ENCODE peak calls at places on chromosomes 1 and 21, in four cellular contexts. M, O, B and V are unnamed samples. For H3K27me3, the result is how much of the 10 kb centered on the place peaks cover.

GRCh38 chr1:180247580-180247979 is 17.5 kb downstream of the LHX4 start:
- DNase-seq in O (no peak), B (no peak), M (no peak), V (no peak)

GRCh38 chr1:4126731-4127594 is 226.9 kb upstream of the C1orf174 start:
- DNase-seq in B (no peak), M (no peak), O (no peak), V (no peak)

GRCh38 chr1:76066390-76066789 is 8.2 kb upstream of the ST6GALNAC3 start:
- DNase-seq in M (peak), O (no peak), B (no peak), V (no peak)

GRCh38 chr1:105591681-105592080 is 1464.8 kb upstream of the PRMT6 start:
- DNase-seq in M (no peak), B (no peak), O (no peak), V (no peak)

GRCh38 chr21:39595465-39595864 is 17.3 kb upstream of the B3GALT5 start:
- DNase-seq in O (no peak), M (no peak), B (no peak), V (no peak)

GRCh38 chr1:109214695-109215623 is 1.2 kb downstream of the SARS1 start:
- DNase-seq in O (no peak), B (peak), M (peak), V (no peak)

GRCh38 chr21:26595971-26596370 is 22.9 kb upstream of the CYYR1 start:
- DNase-seq in B (no peak), O (no peak), M (no peak), V (no peak)

GRCh38 chr1:238898856-238899255 is 487.5 kb upstream of the CHRM3 start:
- DNase-seq in O (no peak), B (no peak), M (no peak), V (no peak)

GRCh38 chr1:7408771-7409150 is 362.3 kb upstream of the VAMP3 start:
- DNase-seq in O (no peak), M (no peak), B (no peak), V (no peak)

GRCh38 chr1:111717450-111717849 is 21.7 kb downstream of the INKA2 start:
- DNase-seq in M (no peak), O (no peak), B (no peak), V (no peak)

GRCh38 chr1:242025681-242026080 is 26.8 kb upstream of the MAP1LC3C start:
- DNase-seq in M (no peak), B (no peak), O (no peak), V (no peak)

GRCh38 chr1:156809281-156809680 is 7.4 kb downstream of the SH2D2A start:
- DNase-seq in M (no peak), B (peak), O (no peak), V (no peak)

GRCh38 chr1:66729130-66729922 is 22.9 kb upstream of the DYNLT5 start:
- DNase-seq in B (no peak), O (no peak), M (no peak), V (no peak)

GRCh38 chr21:28016571-28016970 is 976.1 kb downstream of the LTN1 start:
- DNase-seq in M (no peak), O (no peak), B (no peak), V (no peak)

GRCh38 chr1:164664127-164664526 is 105.1 kb downstream of the PBX1 start:
- DNase-seq in O (no peak), B (no peak), M (no peak), V (no peak)

GRCh38 chr1:31762726-31763670 is 1.1 kb downstream of the ADGRB2 start:
- DNase-seq in B (peak), M (peak), O (peak), V (peak)

GRCh38 chr21:35792569-35792968 is 267.8 kb downstream of the SETD4 start:
- DNase-seq in O (no peak), M (no peak), B (no peak), V (no peak)

GRCh38 chr21:14677639-14678179 is 131.6 kb upstream of the SAMSN1 start:
- DNase-seq in B (no peak), O (no peak), M (no peak), V (no peak)

GRCh38 chr21:33951276-33952178 is 35.9 kb upstream of the ATP5PO start:
- DNase-seq in O (no peak), B (no peak), M (no peak), V (no peak)

GRCh38 chr1:115218034-115218405 is 120.0 kb downstream of the NGF start:
- DNase-seq in O (no peak), B (no peak), M (peak), V (no peak)

GRCh38 chr1:158118713-158119402 is 61.8 kb upstream of the CD1D start:
- DNase-seq in B (no peak), O (no peak), M (no peak), V (no peak)

GRCh38 chr1:203660069-203660468 is 33.4 kb downstream of the ATP2B4 start:
- DNase-seq in B (no peak), O (no peak), M (no peak), V (no peak)

GRCh38 chr21:42650033-42650370 is 3.4 kb upstream of the PDE9A start:
- DNase-seq in M (no peak), O (no peak), B (no peak), V (no peak)

GRCh38 chr1:152398812-152399698 is 15.0 kb downstream of the CRNN start:
- DNase-seq in B (no peak), M (no peak), O (no peak), V (no peak)

GRCh38 chr1:168714012-168714411 is 15.0 kb downstream of the DPT start:
- DNase-seq in B (no peak), O (no peak), M (no peak), V (no peak)

GRCh38 chr1:225770586-225771248 is 6.9 kb upstream of the SRP9 start:
- DNase-seq in O (no peak), M (no peak), B (no peak), V (no peak)

GRCh38 chr1:230425252-230426061 is 675 bp downstream of the PGBD5 start:
- DNase-seq in B (peak), M (no peak), O (no peak), V (no peak)

GRCh38 chr1:225691861-225692516 is 39.1 kb upstream of the ENAH start:
- DNase-seq in M (peak), B (no peak), O (no peak), V (no peak)

GRCh38 chr1:3011127-3011526 is 10.1 kb upstream of the ACTRT2 start:
- DNase-seq in M (no peak), O (no peak), B (no peak), V (no peak)

GRCh38 chr1:2405588-2406295 is 6.6 kb downstream of the PEX10 start:
- DNase-seq in M (no peak), O (no peak), B (no peak), V (no peak)

GRCh38 chr1:28966617-28967016 is 52.2 kb downstream of the EPB41 start:
- DNase-seq in O (no peak), B (no peak), M (no peak), V (no peak)

GRCh38 chr1:28976254-28976653 is 61.9 kb downstream of the EPB41 start:
- DNase-seq in O (no peak), M (no peak), B (no peak), V (no peak)

GRCh38 chr1:28973850-28974841 is 59.8 kb downstream of the EPB41 start:
- DNase-seq in M (peak), O (no peak), B (peak), V (no peak)

GRCh38 chr1:28971980-28972771 is 57.8 kb downstream of the EPB41 start:
- DNase-seq in O (no peak), B (no peak), M (peak), V (no peak)
- H3K27ac ChIP-seq in O (no peak), B (peak), M (peak), V (no peak)

GRCh38 chr1:19045898-19046889 is 89.7 kb upstream of the IFFO2 start:
- DNase-seq in M (no peak), O (no peak), B (peak), V (no peak)
- H3K27me3 ChIP-seq in M (under half), O (under half), B (under half), V (under half)

GRCh38 chr1:12197483-12197880 is 30.7 kb downstream of the TNFRSF1B start:
- DNase-seq in M (no peak), B (no peak), O (no peak), V (no peak)

GRCh38 chr1:12195416-12195815 is 28.6 kb downstream of the TNFRSF1B start:
- DNase-seq in O (no peak), B (no peak), M (no peak), V (no peak)

GRCh38 chr1:12191242-12192032 is 24.6 kb downstream of the TNFRSF1B start:
- DNase-seq in B (no peak), M (no peak), O (no peak), V (no peak)

GRCh38 chr1:12196641-12197482 is 30.1 kb downstream of the TNFRSF1B start:
- DNase-seq in M (no peak), B (no peak), O (no peak), V (no peak)

DNA sequence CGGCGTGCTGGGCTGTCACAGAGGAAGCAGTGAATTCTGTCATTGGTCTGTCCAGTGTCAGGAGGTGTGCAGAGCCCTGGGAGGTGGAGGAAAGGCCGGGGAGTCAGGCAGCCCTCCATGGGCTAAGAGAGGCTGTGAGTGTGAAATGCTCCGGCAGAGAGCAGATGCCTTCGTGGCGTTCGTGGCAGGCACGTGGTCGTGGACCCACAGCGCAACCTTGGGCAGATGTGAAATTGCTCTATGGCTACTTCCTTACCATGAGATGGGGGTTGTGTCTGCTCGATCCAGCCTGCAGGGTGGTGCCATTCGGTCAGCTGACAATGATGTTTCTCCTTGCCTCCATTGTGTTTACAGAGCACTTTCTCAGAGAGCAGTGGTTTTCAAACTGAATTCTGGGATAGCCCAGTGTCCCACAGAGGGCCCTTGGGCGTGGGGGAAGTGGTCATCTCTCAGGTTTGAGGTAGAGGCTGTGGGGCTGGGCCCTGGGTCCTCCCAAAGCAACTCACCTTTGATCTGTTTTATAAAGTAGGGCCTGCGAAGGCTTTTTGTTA is 27.9 kb downstream of the TNFRSF1B start:
- DNase-seq in O (no peak), B (no peak), M (no peak), V (no peak)
- H3K27ac ChIP-seq in O (no peak), B (no peak), M (no peak), V (peak)

DNA sequence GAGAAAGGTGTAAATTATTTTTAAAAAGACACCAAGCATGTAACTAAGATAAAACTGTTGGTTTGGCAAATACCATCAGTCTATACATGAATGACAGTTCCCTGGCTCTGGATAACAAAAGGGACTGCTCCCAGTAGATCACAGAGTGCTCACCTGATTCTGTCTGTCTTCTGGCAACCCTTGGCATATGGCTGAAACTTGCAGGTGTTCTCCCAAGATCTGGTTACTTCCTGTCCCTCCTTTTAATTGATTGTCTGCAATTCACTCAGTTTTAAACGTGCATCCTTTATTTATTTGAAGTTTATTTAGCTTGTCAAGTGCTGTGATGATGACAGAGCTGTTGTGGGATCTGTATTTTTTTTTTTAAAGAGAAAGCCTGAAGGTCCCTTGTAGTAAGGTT is 3.4 kb downstream of the KCNA3 start:
- DNase-seq in B (no peak), O (no peak), M (no peak), V (no peak)
- H3K27me3 ChIP-seq in B (under half), O (under half), M (under half), V (under half)

GRCh38 chr1:61067446-61067845 is 14.9 kb upstream of the NFIA start:
- DNase-seq in O (no peak), B (no peak), M (no peak), V (no peak)
- H3K27ac ChIP-seq in O (no peak), B (no peak), M (no peak), V (no peak)

GRCh38 chr1:43569175-43569574 is 38.5 kb downstream of the PTPRF start:
- DNase-seq in O (no peak), B (no peak), M (no peak), V (no peak)
- H3K27me3 ChIP-seq in O (under half), B (under half), M (under half), V (under half)

GRCh38 chr1:116334015-116334547 is 39.0 kb upstream of the ATP1A1 start:
- DNase-seq in O (no peak), M (peak), B (no peak), V (no peak)
- H3K27ac ChIP-seq in O (no peak), M (no peak), B (no peak), V (no peak)

DNA sequence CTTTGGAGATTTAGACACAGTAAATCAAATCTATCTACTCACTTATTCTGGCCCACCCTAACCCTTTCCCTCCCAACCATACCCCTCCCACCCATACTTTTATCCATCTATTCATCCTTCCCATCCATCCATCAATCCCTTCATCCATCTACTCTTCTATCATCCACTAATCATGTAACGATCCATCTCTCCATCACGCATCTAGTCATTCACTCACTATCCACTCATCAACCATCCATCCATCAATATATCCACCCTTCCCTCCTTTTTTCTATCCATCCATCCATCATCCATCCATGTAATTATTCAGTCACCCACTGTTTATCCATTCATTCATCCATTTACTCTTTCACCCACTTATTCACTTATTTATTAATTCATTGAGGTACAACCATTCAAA is 74.0 kb downstream of the FOXD2 start:
- DNase-seq in O (no peak), M (no peak), B (no peak), V (no peak)
- H3K27me3 ChIP-seq in O (under half), M (under half), B (under half), V (half or more)

GRCh38 chr1:246971322-246971721 is 36.5 kb downstream of the ZNF695 start:
- DNase-seq in M (peak), O (no peak), B (no peak), V (peak)

GRCh38 chr1:246969621-246970020 is 37.9 kb upstream of the AHCTF1 start:
- DNase-seq in M (no peak), O (no peak), B (no peak), V (no peak)

GRCh38 chr1:246966502-246966901 is 34.8 kb upstream of the AHCTF1 start:
- DNase-seq in O (no peak), M (no peak), B (no peak), V (no peak)

GRCh38 chr1:246971969-246972368 is 35.9 kb downstream of the ZNF695 start:
- DNase-seq in B (no peak), O (no peak), M (no peak), V (no peak)
- H3K27ac ChIP-seq in B (no peak), O (no peak), M (no peak), V (no peak)